ENCODE peak calls at places on chromosomes 13 and 19, in six cellular contexts. Y is heart left ventricle, Q is uterus, E is GM06990, V is kidney epithelial cell, O is brain microvascular endothelial cell. N is an unnamed sample.

GRCh38 chr13:25111557-25111956 is 15.6 kb downstream of the PABPC3 start:
- DNase-seq in O (peak), Y (no peak), Q (no peak), E (no peak), V (no peak), N (no peak)

GRCh38 chr13:32021785-32022184 is 9.8 kb upstream of the FRY start:
- DNase-seq in Q (no peak), V (no peak), O (no peak), Y (no peak), E (no peak), N (no peak)

GRCh38 chr19:3792114-3792513 is 5.9 kb upstream of the MATK start:
- DNase-seq in Y (no peak), E (no peak), O (no peak), V (no peak), Q (no peak), N (no peak)

GRCh38 chr13:52723181-52723580 is 16.4 kb downstream of the CNMD start:
- DNase-seq in V (no peak), Q (no peak), Y (no peak), E (no peak), O (no peak), N (no peak)

GRCh38 chr19:12668937-12669271 is 2.3 kb downstream of the WDR83 start:
- DNase-seq in V (no peak), Q (peak), E (no peak), O (peak), Y (peak), N (peak)

GRCh38 chr19:16419671-16420394 is 51.9 kb downstream of the EPS15L1 start:
- DNase-seq in Y (peak), Q (no peak), V (no peak), E (no peak), O (no peak), N (no peak)

GRCh38 chr19:1285737-1286360 is at the start of gene EFNA2:
- DNase-seq in Q (no peak), Y (no peak), O (no peak), E (no peak), V (no peak), N (no peak)

GRCh38 chr13:25911020-25911419 is 140.8 kb downstream of the SHISA2 start:
- DNase-seq in O (no peak), Q (no peak), E (no peak), Y (no peak), V (no peak), N (no peak)

GRCh38 chr13:55517312-55517711 is 1623.4 kb upstream of the PRR20A start:
- DNase-seq in Q (no peak), O (no peak), Y (no peak), E (no peak), V (no peak), N (no peak)

GRCh38 chr13:99617474-99618255 is 116.4 kb downstream of the TM9SF2 start:
- DNase-seq in Y (peak), E (no peak), V (no peak), Q (no peak), O (peak), N (peak)

GRCh38 chr13:29805994-29806748 is 44.2 kb downstream of the UBL3 start:
- DNase-seq in E (no peak), Q (no peak), V (no peak), O (no peak), Y (no peak), N (peak)

GRCh38 chr13:102897371-102898138 is 51.7 kb downstream of the ERCC5 start:
- DNase-seq in O (no peak), E (no peak), Q (no peak), V (no peak), Y (peak), N (no peak)

GRCh38 chr13:33610471-33611015 is 207.4 kb upstream of the RFC3 start:
- DNase-seq in E (no peak), Q (no peak), V (no peak), O (no peak), Y (peak), N (no peak)

GRCh38 chr19:28642787-28643186 is 570.2 kb downstream of the UQCRFS1 start:
- DNase-seq in O (no peak), E (no peak), Q (no peak), V (no peak), Y (no peak), N (no peak)

GRCh38 chr13:41533266-41533665 is 75.9 kb downstream of the RGCC start:
- DNase-seq in E (no peak), O (no peak), V (no peak), Y (no peak), Q (no peak), N (no peak)

GRCh38 chr19:4233282-4233853 is 4.0 kb downstream of the EBI3 start:
- DNase-seq in Q (no peak), Y (peak), O (peak), V (no peak), E (peak), N (peak)

GRCh38 chr19:42333975-42334696 is 8.7 kb downstream of the MEGF8 start:
- DNase-seq in O (no peak), E (no peak), Y (no peak), Q (no peak), V (no peak), N (no peak)

GRCh38 chr19:35213678-35214632 is 14.6 kb downstream of the FAM187B start:
- DNase-seq in V (no peak), E (peak), Y (peak), O (peak), Q (peak), N (peak)

GRCh38 chr13:73936001-73936400 is 198.2 kb downstream of the KLF12 start:
- DNase-seq in Y (no peak), E (no peak), O (no peak), V (no peak), Q (no peak), N (no peak)

GRCh38 chr19:14138576-14139265 is 2.3 kb upstream of the ASF1B start:
- DNase-seq in O (peak), Q (no peak), Y (no peak), V (no peak), E (no peak), N (no peak)

GRCh38 chr19:28960986-28961705 is 251.8 kb downstream of the UQCRFS1 start:
- DNase-seq in E (no peak), Y (no peak), O (peak), V (no peak), Q (no peak), N (no peak)

GRCh38 chr13:113729329-113730019 is 29.6 kb upstream of the TMEM255B start:
- DNase-seq in E (no peak), Q (no peak), V (no peak), O (no peak), Y (peak), N (no peak)

GRCh38 chr13:85377783-85378182 is 421.4 kb downstream of the SLITRK6 start:
- DNase-seq in E (no peak), O (no peak), Y (no peak), Q (no peak), V (no peak), N (no peak)

GRCh38 chr19:39444598-39445257 is 654 bp upstream of the SUPT5H start:
- DNase-seq in O (no peak), Y (no peak), V (no peak), Q (no peak), E (no peak), N (peak)

GRCh38 chr19:18861235-18861634 is 29.5 kb downstream of the UPF1 start:
- DNase-seq in Y (no peak), Q (no peak), O (no peak), V (no peak), E (no peak), N (peak)

DNA sequence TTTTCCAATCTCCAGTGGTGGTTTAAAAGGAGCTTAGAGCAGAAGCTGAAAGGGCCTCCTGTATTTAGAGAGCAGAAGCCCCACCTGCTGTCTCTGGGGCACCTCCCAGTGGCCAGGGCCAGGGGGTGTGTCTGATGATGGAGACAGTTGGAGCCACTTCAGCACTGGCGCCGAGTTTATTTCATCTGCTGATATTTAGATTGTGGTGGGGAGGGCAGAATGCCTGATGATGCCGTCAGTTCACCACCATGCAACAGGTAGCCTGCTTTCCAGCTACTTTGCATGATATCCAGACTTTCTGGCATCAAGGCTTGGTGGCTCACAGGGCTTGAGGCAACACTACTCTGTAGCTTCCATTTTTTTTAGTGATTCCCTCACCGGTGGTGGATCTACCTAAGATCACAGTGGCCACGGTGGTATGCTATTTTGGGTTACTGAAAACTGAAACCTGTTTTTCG is 371.9 kb downstream of the KCNRG start:
- DNase-seq in Q (peak), V (no peak), O (no peak), E (no peak), Y (peak), N (peak)
- TF ChIP-seq CTCF in Q (no peak), V (peak), O (peak), E (peak), Y (peak), N (peak)

GRCh38 chr13:67416047-67416925 is 186.2 kb upstream of the PCDH9 start:
- DNase-seq in E (no peak), O (peak), Y (no peak), Q (no peak), V (no peak), N (peak)
- TF ChIP-seq CTCF in E (peak), O (peak), Y (peak), Q (no peak), V (peak), N (peak)

GRCh38 chr19:33416307-33417215 is 43.1 kb downstream of the CEBPG start:
- DNase-seq in Y (peak), O (peak), Q (peak), E (peak), V (peak), N (peak)
- TF ChIP-seq CTCF in Y (peak), O (peak), Q (peak), E (peak), V (peak), N (peak)

GRCh38 chr13:47798906-47799305 is 202.2 kb downstream of the SUCLA2 start:
- DNase-seq in Q (no peak), O (peak), E (no peak), V (no peak), Y (no peak), N (peak)
- TF ChIP-seq CTCF in Q (no peak), O (peak), E (peak), V (peak), Y (no peak), N (peak)

DNA sequence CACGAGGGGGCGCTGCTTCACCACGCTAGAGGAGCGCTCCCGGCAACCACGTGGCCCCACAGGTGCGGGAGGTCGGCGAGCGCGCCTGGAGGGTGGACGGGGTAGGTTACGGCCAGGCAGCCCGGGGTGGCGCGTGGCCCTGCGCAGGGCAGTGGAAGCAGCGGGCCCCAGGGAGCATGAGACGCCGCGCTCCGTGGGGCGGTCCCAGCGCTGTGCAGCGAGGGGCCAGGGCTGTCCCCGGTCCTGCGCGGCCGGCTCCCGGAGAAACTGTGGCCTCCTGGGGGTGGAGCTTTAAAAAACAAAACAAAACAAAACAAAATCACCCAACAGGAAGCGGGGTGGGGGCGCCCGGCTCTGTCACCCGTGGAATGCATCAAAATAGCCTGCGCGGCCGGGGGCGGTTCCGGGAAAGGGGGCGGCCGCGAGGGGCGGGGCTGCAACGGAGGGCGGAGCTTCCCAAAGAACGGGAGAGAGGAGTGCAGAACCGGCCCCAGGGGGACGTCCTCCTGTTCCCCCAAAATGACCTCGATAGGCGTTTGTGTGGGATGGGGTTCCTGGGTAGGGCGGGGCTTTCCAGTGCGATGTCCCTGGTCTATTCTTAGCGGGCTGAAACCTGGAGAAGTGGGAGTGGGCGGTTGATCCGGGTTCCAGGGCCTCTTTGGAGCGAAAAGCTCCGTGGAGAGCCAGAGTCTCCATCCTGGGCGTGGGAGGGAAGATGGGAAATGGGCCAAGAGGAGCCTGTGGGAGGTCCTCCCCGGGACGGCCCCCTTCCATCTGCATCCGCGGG is 27.3 kb downstream of the NUMBL start:
- DNase-seq in Q (peak), E (peak), V (peak), Y (peak), O (peak), N (peak)
- TF ChIP-seq CTCF in Q (no peak), E (no peak), V (peak), Y (peak), O (no peak), N (peak)

GRCh38 chr19:45200614-45201013 is 22.0 kb downstream of the BLOC1S3 start:
- DNase-seq in O (peak), E (no peak), V (no peak), Q (peak), Y (no peak), N (no peak)
- TF ChIP-seq CTCF in O (peak), E (no peak), V (peak), Q (no peak), Y (peak), N (no peak)

GRCh38 chr13:43963726-43964125 is 84.0 kb downstream of the LACC1 start:
- DNase-seq in Y (no peak), V (no peak), O (no peak), E (no peak), Q (no peak), N (peak)
- TF ChIP-seq CTCF in Y (no peak), V (no peak), O (peak), E (peak), Q (no peak), N (no peak)

DNA sequence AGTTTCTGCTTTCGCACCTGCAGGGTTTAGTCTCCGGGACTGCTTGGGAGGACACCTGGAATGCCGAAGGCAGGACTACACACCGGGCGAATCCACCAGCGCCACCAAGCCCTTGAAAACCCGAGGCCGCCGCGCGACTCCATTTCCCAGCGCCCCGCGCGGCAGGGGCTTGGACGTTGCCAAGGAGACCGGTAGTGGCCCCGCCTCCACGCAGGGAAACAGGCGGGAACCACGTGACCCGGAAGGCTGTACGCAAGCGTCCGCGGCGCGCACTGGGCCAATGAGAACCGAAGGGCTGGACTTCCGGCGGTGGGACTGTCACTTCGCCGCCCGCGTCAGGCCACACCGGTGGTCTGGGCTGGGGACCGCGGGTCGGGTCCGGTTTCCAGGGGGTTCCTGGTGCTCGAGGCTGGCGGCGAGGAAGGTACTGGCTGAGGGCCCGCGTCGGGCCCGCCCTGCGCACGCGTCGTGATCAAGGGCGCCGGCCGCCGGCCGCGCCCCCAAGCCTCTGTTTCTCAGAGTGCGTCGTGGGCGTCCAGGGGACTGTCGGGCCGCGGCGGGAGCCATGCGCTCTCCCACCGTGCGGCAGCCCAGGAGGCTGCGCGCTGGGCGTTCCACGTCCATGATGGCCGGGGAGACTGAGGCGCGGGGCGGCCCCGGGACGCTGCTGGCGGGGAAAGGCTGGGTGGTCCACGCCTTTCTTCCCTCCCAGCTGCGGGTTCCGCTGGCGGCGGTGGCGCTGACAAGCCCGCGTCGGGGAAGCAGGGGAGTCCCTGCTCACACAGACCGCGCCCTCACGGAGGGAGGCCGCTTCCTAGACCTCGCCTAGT is at the start of gene ZNF324:
- DNase-seq in Y (peak), V (peak), E (peak), O (peak), Q (peak), N (peak)
- TF ChIP-seq CTCF in Y (no peak), V (no peak), E (no peak), O (no peak), Q (no peak), N (no peak)

DNA sequence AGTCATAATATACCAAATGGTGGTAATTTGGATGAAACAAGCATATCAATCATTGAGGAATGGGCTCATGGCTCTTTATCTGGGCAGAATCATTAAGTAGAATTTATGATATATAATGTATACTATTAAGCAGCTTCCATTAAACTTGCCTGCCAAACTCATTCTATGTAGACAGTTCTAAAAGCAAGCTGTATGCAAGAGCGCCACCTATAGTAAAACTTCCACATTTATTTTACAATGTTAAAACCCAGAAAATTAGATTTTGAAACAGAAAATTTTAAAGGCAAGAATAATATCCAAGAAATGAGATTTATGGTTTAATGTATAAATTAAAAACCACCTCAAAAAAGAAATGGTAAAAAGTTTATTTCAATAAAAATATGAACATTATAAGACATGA is 161.5 kb downstream of the MZT1 start:
- DNase-seq in V (no peak), Y (no peak), Q (no peak), E (no peak), O (peak), N (peak)
- TF ChIP-seq CTCF in V (peak), Y (peak), Q (no peak), E (peak), O (peak), N (peak)

GRCh38 chr19:37907735-37908066 is 693 bp downstream of the SIPA1L3 start:
- DNase-seq in Q (no peak), E (no peak), O (no peak), Y (no peak), V (no peak), N (no peak)

GRCh38 chr19:37906868-37907734 is at the start of gene SIPA1L3:
- DNase-seq in Y (peak), V (peak), E (peak), O (peak), Q (peak), N (peak)

GRCh38 chr19:37909661-37910199 is 2.7 kb downstream of the SIPA1L3 start:
- DNase-seq in V (no peak), E (no peak), Y (no peak), Q (no peak), O (no peak), N (no peak)

GRCh38 chr19:37903096-37903495 is 3.3 kb downstream of the WDR87 start:
- DNase-seq in V (no peak), E (no peak), Q (no peak), O (no peak), Y (no peak), N (no peak)

GRCh38 chr19:37905936-37906867 is at the start of gene WDR87:
- DNase-seq in O (no peak), Q (peak), V (no peak), E (peak), Y (peak), N (peak)
- TF ChIP-seq CTCF in O (peak), Q (no peak), V (no peak), E (no peak), Y (no peak), N (no peak)